ENCODE peak calls at places on chromosomes 11 and 22, in seven cellular contexts. B, A, Y, J, E, Q and I are unnamed samples.

GRCh38 chr11:68855205-68855978 is 13.7 kb upstream of the CPT1A start:
- DNase-seq in B (no peak), A (no peak), Y (peak), J (no peak), E (no peak), Q (peak), I (no peak)

GRCh38 chr11:15104166-15104565 is 10.6 kb upstream of the INSC start:
- DNase-seq in B (no peak), A (no peak), Y (peak), J (no peak), E (peak), Q (no peak), I (no peak)

GRCh38 chr22:22787805-22788459 is 99.7 kb upstream of the IGLL5 start:
- DNase-seq in B (no peak), A (no peak), Y (peak), J (peak), E (peak), Q (peak), I (peak)

GRCh38 chr11:27396259-27396839 is 33.3 kb upstream of the CCDC34 start:
- DNase-seq in B (no peak), A (no peak), Y (no peak), J (no peak), E (no peak), Q (no peak), I (no peak)

GRCh38 chr11:103903621-103904323 is 132.7 kb upstream of the DDI1 start:
- DNase-seq in B (no peak), A (no peak), Y (no peak), J (no peak), E (no peak), Q (no peak), I (no peak)

GRCh38 chr22:46576556-46577351 is 39.3 kb upstream of the CELSR1 start:
- DNase-seq in B (peak), A (no peak), Y (peak), J (no peak), E (no peak), Q (peak), I (no peak)

GRCh38 chr11:19819148-19819547 is 106.5 kb downstream of the NAV2 start:
- DNase-seq in B (no peak), A (no peak), Y (no peak), J (no peak), E (no peak), Q (no peak), I (peak)

GRCh38 chr11:133040289-133040893 is 491.9 kb downstream of the OPCML start:
- DNase-seq in B (no peak), A (no peak), Y (peak), J (no peak), E (peak), Q (no peak), I (no peak)

GRCh38 chr11:44269369-44270351 is 40.3 kb downstream of the ALX4 start:
- DNase-seq in B (no peak), A (no peak), Y (peak), J (peak), E (no peak), Q (no peak), I (no peak)

GRCh38 chr11:117657801-117658200 is 139.2 kb downstream of the DSCAML1 start:
- DNase-seq in B (no peak), A (no peak), Y (no peak), J (no peak), E (no peak), Q (no peak), I (no peak)

GRCh38 chr11:109424893-109425292 is 2.9 kb downstream of the C11orf87 start:
- DNase-seq in B (no peak), A (no peak), Y (no peak), J (no peak), E (peak), Q (no peak), I (no peak)

GRCh38 chr22:23305321-23305910 is 125.1 kb downstream of the BCR start:
- DNase-seq in B (peak), A (no peak), Y (peak), J (peak), E (peak), Q (no peak), I (no peak)

GRCh38 chr11:118088531-118088930 is 1.8 kb upstream of the SMIM35 start:
- DNase-seq in B (no peak), A (no peak), Y (no peak), J (peak), E (peak), Q (no peak), I (no peak)

GRCh38 chr11:46072172-46072964 is 48.9 kb downstream of the PHF21A start:
- DNase-seq in B (no peak), A (no peak), Y (no peak), J (no peak), E (no peak), Q (no peak), I (no peak)

GRCh38 chr11:76810151-76810853 is 27.1 kb downstream of the TSKU start:
- DNase-seq in B (peak), A (no peak), Y (no peak), J (peak), E (peak), Q (no peak), I (peak)

GRCh38 chr11:122556605-122557004 is 98.9 kb upstream of the UBASH3B start:
- DNase-seq in B (no peak), A (no peak), Y (no peak), J (no peak), E (no peak), Q (peak), I (no peak)

GRCh38 chr11:118410055-118410745 is 8.8 kb downstream of the ATP5MG start:
- DNase-seq in B (no peak), A (no peak), Y (no peak), J (no peak), E (no peak), Q (no peak), I (no peak)

GRCh38 chr11:9144828-9145227 is 53.4 kb upstream of the SCUBE2 start:
- DNase-seq in B (no peak), A (no peak), Y (peak), J (no peak), E (peak), Q (no peak), I (no peak)

GRCh38 chr11:88402192-88402715 is 64.7 kb upstream of the CTSC start:
- DNase-seq in B (no peak), A (peak), Y (peak), J (peak), E (peak), Q (no peak), I (no peak)

GRCh38 chr11:86291466-86292262 is 10.4 kb upstream of the HIKESHI start:
- DNase-seq in B (no peak), A (no peak), Y (peak), J (peak), E (peak), Q (peak), I (no peak)

GRCh38 chr11:83720675-83721074 is 434.5 kb upstream of the CCDC90B start:
- DNase-seq in B (no peak), A (no peak), Y (no peak), J (no peak), E (no peak), Q (no peak), I (no peak)

GRCh38 chr11:64916040-64916847 is 765 bp downstream of the ATG2A start:
- DNase-seq in B (no peak), A (no peak), Y (peak), J (no peak), E (peak), Q (no peak), I (no peak)

GRCh38 chr11:104918113-104918824 is 20.0 kb upstream of the CASP12 start:
- DNase-seq in B (no peak), A (peak), Y (peak), J (peak), E (peak), Q (no peak), I (no peak)

GRCh38 chr11:15903246-15903645 is 453.1 kb downstream of the SOX6 start:
- DNase-seq in B (no peak), A (no peak), Y (no peak), J (no peak), E (peak), Q (no peak), I (no peak)

GRCh38 chr11:128555606-128556005 is 31.8 kb downstream of the ETS1 start:
- DNase-seq in B (no peak), A (no peak), Y (no peak), J (no peak), E (peak), Q (no peak), I (no peak)

GRCh38 chr11:72924568-72925190 is 110.5 kb downstream of the ATG16L2 start:
- DNase-seq in B (no peak), A (no peak), Y (peak), J (peak), E (peak), Q (no peak), I (no peak)

GRCh38 chr11:64164392-64165312 is 1.3 kb downstream of the MACROD1 start:
- DNase-seq in B (no peak), A (no peak), Y (no peak), J (no peak), E (no peak), Q (no peak), I (no peak)

GRCh38 chr11:26928636-26929035 is 65.3 kb upstream of the FIBIN start:
- DNase-seq in B (no peak), A (no peak), Y (no peak), J (no peak), E (no peak), Q (no peak), I (no peak)

GRCh38 chr11:873723-874122 is 31.1 kb downstream of the TSPAN4 start:
- DNase-seq in B (no peak), A (no peak), Y (peak), J (no peak), E (no peak), Q (no peak), I (no peak)

GRCh38 chr22:17492247-17492646 is 71.1 kb upstream of the SLC25A18 start:
- DNase-seq in B (no peak), A (no peak), Y (no peak), J (no peak), E (no peak), Q (no peak), I (no peak)

GRCh38 chr11:124920870-124921609 is 2.0 kb downstream of the HEPN1 start:
- DNase-seq in B (peak), A (no peak), Y (peak), J (peak), E (peak), Q (peak), I (peak)

GRCh38 chr11:96097844-96098421 is 174.0 kb upstream of the MTMR2 start:
- DNase-seq in B (no peak), A (no peak), Y (peak), J (no peak), E (no peak), Q (no peak), I (no peak)

GRCh38 chr22:37472418-37473006 is 13.7 kb downstream of the MFNG start:
- DNase-seq in B (no peak), A (no peak), Y (peak), J (no peak), E (peak), Q (peak), I (no peak)
- TF ChIP-seq CTCF in B (peak), A (peak), Y (peak), J (peak), E (peak), Q (peak), I (peak)

GRCh38 chr22:41146573-41146972 is 54.2 kb downstream of the EP300 start:
- DNase-seq in B (no peak), A (no peak), Y (no peak), J (no peak), E (no peak), Q (no peak), I (no peak)
- TF ChIP-seq CTCF in B (no peak), A (no peak), Y (no peak), J (no peak), E (no peak), Q (no peak), I (no peak)

GRCh38 chr11:17786824-17787525 is 52.4 kb downstream of the KCNC1 start:
- DNase-seq in B (no peak), A (peak), Y (peak), J (peak), E (peak), Q (no peak), I (no peak)
- TF ChIP-seq CTCF in B (no peak), A (no peak), Y (peak), J (peak), E (peak), Q (no peak), I (no peak)

GRCh38 chr11:43021466-43021865 is 290.3 kb upstream of the API5 start:
- DNase-seq in B (no peak), A (no peak), Y (no peak), J (no peak), E (no peak), Q (peak), I (no peak)
- TF ChIP-seq CTCF in B (peak), A (no peak), Y (no peak), J (no peak), E (no peak), Q (peak), I (no peak)

GRCh38 chr11:70468256-70469230 is 70.2 kb downstream of the CTTN start:
- DNase-seq in B (no peak), A (no peak), Y (no peak), J (no peak), E (no peak), Q (no peak), I (peak)

GRCh38 chr11:70466596-70466995 is 68.3 kb downstream of the CTTN start:
- DNase-seq in B (no peak), A (no peak), Y (no peak), J (no peak), E (no peak), Q (no peak), I (no peak)

GRCh38 chr11:70470127-70470526 is 71.8 kb downstream of the CTTN start:
- DNase-seq in B (no peak), A (no peak), Y (peak), J (no peak), E (no peak), Q (no peak), I (no peak)

GRCh38 chr11:70466154-70466553 is 67.8 kb downstream of the CTTN start:
- DNase-seq in B (no peak), A (no peak), Y (peak), J (no peak), E (peak), Q (no peak), I (no peak)

DNA sequence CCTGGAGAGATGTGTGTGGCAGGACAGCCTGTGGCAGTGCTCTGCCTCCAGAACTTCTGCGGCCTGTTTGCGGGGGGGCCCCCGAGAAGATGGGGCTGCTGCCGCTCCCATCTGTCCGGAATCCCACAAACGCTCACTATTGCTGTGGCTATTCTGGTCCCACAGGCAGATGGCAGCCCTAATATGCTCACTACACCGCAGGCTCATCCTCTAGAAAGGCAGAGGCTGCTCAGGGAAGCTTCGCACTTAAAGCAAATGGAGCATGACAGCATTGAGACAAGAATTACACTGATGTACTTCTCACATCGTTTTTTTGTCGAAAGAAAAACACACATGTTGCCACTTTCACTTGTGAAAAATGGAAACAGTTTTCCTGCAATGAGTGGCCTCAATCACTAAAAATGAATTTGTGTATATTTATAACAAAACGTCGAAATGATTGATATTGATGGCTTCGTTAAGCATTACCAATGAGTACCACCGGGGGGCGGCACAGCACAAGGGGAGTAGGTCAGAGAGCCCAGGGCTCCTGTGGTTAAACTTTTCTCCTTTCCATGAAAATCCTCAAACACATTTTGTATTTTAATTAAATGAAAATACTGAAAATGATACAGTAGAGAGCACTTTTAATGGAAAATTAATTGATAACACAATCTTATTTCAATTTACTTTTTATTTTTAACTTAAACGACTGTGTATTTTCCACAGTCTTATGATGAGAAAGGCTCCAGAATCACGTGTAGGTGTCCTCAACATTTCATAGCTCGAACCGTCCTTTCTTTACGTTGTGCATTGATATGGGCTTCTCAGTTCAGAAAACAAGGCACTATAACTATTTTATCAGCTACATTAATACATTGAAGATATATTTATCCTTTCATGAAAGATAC is 69.1 kb downstream of the CTTN start:
- DNase-seq in B (no peak), A (no peak), Y (peak), J (peak), E (peak), Q (peak), I (no peak)
- TF ChIP-seq CTCF in B (peak), A (peak), Y (peak), J (peak), E (peak), Q (peak), I (peak)

GRCh38 chr11:70029831-70030811 is 48.0 kb upstream of the ANO1 start:
- DNase-seq in B (no peak), A (no peak), Y (no peak), J (no peak), E (no peak), Q (no peak), I (peak)

GRCh38 chr11:70028147-70028855 is 49.8 kb upstream of the ANO1 start:
- DNase-seq in B (peak), A (no peak), Y (no peak), J (no peak), E (no peak), Q (no peak), I (peak)

GRCh38 chr11:70026726-70027125 is 51.4 kb upstream of the ANO1 start:
- DNase-seq in B (peak), A (no peak), Y (no peak), J (no peak), E (no peak), Q (no peak), I (no peak)

GRCh38 chr11:70027451-70027850 is 50.7 kb upstream of the ANO1 start:
- DNase-seq in B (peak), A (no peak), Y (no peak), J (no peak), E (no peak), Q (no peak), I (peak)

GRCh38 chr11:70029115-70029830 is 48.8 kb upstream of the ANO1 start:
- DNase-seq in B (peak), A (no peak), Y (no peak), J (no peak), E (no peak), Q (no peak), I (peak)
- TF ChIP-seq CTCF in B (no peak), A (no peak), Y (no peak), J (no peak), E (no peak), Q (no peak), I (no peak)